ENCODE peak calls at places on chromosomes 3 and 15, in six cellular contexts. One of them, this sample, is unnamed.

GRCh38 chr15:94056314-94056713 is 175.0 kb upstream of the MCTP2 start:
- DNase-seq in psoas muscle: no peak
- DNase-seq in osteoblast: no peak
- DNase-seq in transverse colon: no peak
- DNase-seq in mammary epithelial cell: peak
- DNase-seq in effector memory CD4-positive, alpha-beta T cell: no peak
- DNase-seq in this sample: no peak

GRCh38 chr3:66754613-66755012 is 243.5 kb upstream of the KBTBD8 start:
- DNase-seq in psoas muscle: no peak
- DNase-seq in osteoblast: no peak
- DNase-seq in transverse colon: no peak
- DNase-seq in mammary epithelial cell: no peak
- DNase-seq in effector memory CD4-positive, alpha-beta T cell: no peak
- DNase-seq in this sample: no peak

GRCh38 chr3:4166540-4166939 is 136.6 kb upstream of the SETMAR start:
- DNase-seq in psoas muscle: no peak
- DNase-seq in osteoblast: no peak
- DNase-seq in transverse colon: no peak
- DNase-seq in mammary epithelial cell: no peak
- DNase-seq in effector memory CD4-positive, alpha-beta T cell: no peak
- DNase-seq in this sample: no peak

GRCh38 chr15:29122506-29122905 is 147.1 kb downstream of the NSMCE3 start:
- DNase-seq in psoas muscle: peak
- DNase-seq in osteoblast: no peak
- DNase-seq in transverse colon: no peak
- DNase-seq in mammary epithelial cell: no peak
- DNase-seq in effector memory CD4-positive, alpha-beta T cell: no peak
- DNase-seq in this sample: no peak

GRCh38 chr15:52657338-52657737 is 21.9 kb downstream of the ATOSA start:
- DNase-seq in psoas muscle: no peak
- DNase-seq in osteoblast: peak
- DNase-seq in transverse colon: no peak
- DNase-seq in mammary epithelial cell: peak
- DNase-seq in effector memory CD4-positive, alpha-beta T cell: no peak
- DNase-seq in this sample: no peak

GRCh38 chr3:60399295-60399694 is 852.0 kb downstream of the FHIT start:
- DNase-seq in psoas muscle: no peak
- DNase-seq in osteoblast: no peak
- DNase-seq in transverse colon: no peak
- DNase-seq in mammary epithelial cell: no peak
- DNase-seq in effector memory CD4-positive, alpha-beta T cell: no peak
- DNase-seq in this sample: no peak

GRCh38 chr3:149879872-149880271 is 66.9 kb downstream of the RNF13 start:
- DNase-seq in psoas muscle: peak
- DNase-seq in osteoblast: no peak
- DNase-seq in transverse colon: peak
- DNase-seq in mammary epithelial cell: peak
- DNase-seq in effector memory CD4-positive, alpha-beta T cell: no peak
- DNase-seq in this sample: peak

GRCh38 chr15:48616216-48616615 is 29.3 kb downstream of the FBN1 start:
- DNase-seq in psoas muscle: no peak
- DNase-seq in osteoblast: no peak
- DNase-seq in transverse colon: no peak
- DNase-seq in mammary epithelial cell: no peak
- DNase-seq in effector memory CD4-positive, alpha-beta T cell: no peak
- DNase-seq in this sample: no peak

GRCh38 chr15:92807971-92808571 is 92.1 kb upstream of the CHD2 start:
- DNase-seq in psoas muscle: no peak
- DNase-seq in osteoblast: peak
- DNase-seq in transverse colon: peak
- DNase-seq in mammary epithelial cell: peak
- DNase-seq in effector memory CD4-positive, alpha-beta T cell: no peak
- DNase-seq in this sample: peak

GRCh38 chr3:189576486-189576885 is 54.7 kb upstream of the TP63 start:
- DNase-seq in psoas muscle: no peak
- DNase-seq in osteoblast: no peak
- DNase-seq in transverse colon: no peak
- DNase-seq in mammary epithelial cell: no peak
- DNase-seq in effector memory CD4-positive, alpha-beta T cell: no peak
- DNase-seq in this sample: no peak

GRCh38 chr3:28786446-28786845 is 437.8 kb upstream of the AZI2 start:
- DNase-seq in psoas muscle: no peak
- DNase-seq in osteoblast: no peak
- DNase-seq in transverse colon: no peak
- DNase-seq in mammary epithelial cell: no peak
- DNase-seq in effector memory CD4-positive, alpha-beta T cell: no peak
- DNase-seq in this sample: no peak

GRCh38 chr15:55627730-55628368 is 39.7 kb upstream of the PYGO1 start:
- DNase-seq in psoas muscle: peak
- DNase-seq in osteoblast: peak
- DNase-seq in transverse colon: no peak
- DNase-seq in mammary epithelial cell: peak
- DNase-seq in effector memory CD4-positive, alpha-beta T cell: no peak
- DNase-seq in this sample: peak

GRCh38 chr15:64878708-64879107 is 33.0 kb upstream of the ANKDD1A start:
- DNase-seq in psoas muscle: no peak
- DNase-seq in osteoblast: no peak
- DNase-seq in transverse colon: peak
- DNase-seq in mammary epithelial cell: no peak
- DNase-seq in effector memory CD4-positive, alpha-beta T cell: no peak
- DNase-seq in this sample: no peak

GRCh38 chr3:29453278-29453961 is 172.5 kb downstream of the RBMS3 start:
- DNase-seq in psoas muscle: peak
- DNase-seq in osteoblast: no peak
- DNase-seq in transverse colon: peak
- DNase-seq in mammary epithelial cell: peak
- DNase-seq in effector memory CD4-positive, alpha-beta T cell: no peak
- DNase-seq in this sample: no peak

GRCh38 chr3:141478139-141478538 is 8.7 kb upstream of the RASA2 start:
- DNase-seq in psoas muscle: no peak
- DNase-seq in osteoblast: no peak
- DNase-seq in transverse colon: no peak
- DNase-seq in mammary epithelial cell: no peak
- DNase-seq in effector memory CD4-positive, alpha-beta T cell: no peak
- DNase-seq in this sample: no peak

GRCh38 chr3:16658004-16658932 is 53.0 kb upstream of the DAZL start:
- DNase-seq in psoas muscle: no peak
- DNase-seq in osteoblast: no peak
- DNase-seq in transverse colon: no peak
- DNase-seq in mammary epithelial cell: no peak
- DNase-seq in effector memory CD4-positive, alpha-beta T cell: no peak
- DNase-seq in this sample: no peak

GRCh38 chr3:66386011-66386924 is 114.6 kb downstream of the LRIG1 start:
- DNase-seq in psoas muscle: no peak
- DNase-seq in osteoblast: no peak
- DNase-seq in transverse colon: no peak
- DNase-seq in mammary epithelial cell: no peak
- DNase-seq in effector memory CD4-positive, alpha-beta T cell: no peak
- DNase-seq in this sample: no peak

GRCh38 chr15:79243723-79244122 is 38.8 kb upstream of the ANKRD34C start:
- DNase-seq in psoas muscle: no peak
- DNase-seq in osteoblast: no peak
- DNase-seq in transverse colon: no peak
- DNase-seq in mammary epithelial cell: no peak
- DNase-seq in effector memory CD4-positive, alpha-beta T cell: no peak
- DNase-seq in this sample: no peak

GRCh38 chr3:188296761-188297689 is 143.1 kb downstream of the LPP start:
- DNase-seq in psoas muscle: no peak
- DNase-seq in osteoblast: peak
- DNase-seq in transverse colon: peak
- DNase-seq in mammary epithelial cell: peak
- DNase-seq in effector memory CD4-positive, alpha-beta T cell: no peak
- DNase-seq in this sample: no peak

GRCh38 chr15:98776607-98777281 is 128.4 kb downstream of the IGF1R start:
- DNase-seq in psoas muscle: peak
- DNase-seq in osteoblast: no peak
- DNase-seq in transverse colon: no peak
- DNase-seq in mammary epithelial cell: peak
- DNase-seq in effector memory CD4-positive, alpha-beta T cell: no peak
- DNase-seq in this sample: no peak

GRCh38 chr15:80480909-80481308 is 76.7 kb downstream of the ARNT2 start:
- DNase-seq in psoas muscle: peak
- DNase-seq in osteoblast: peak
- DNase-seq in transverse colon: peak
- DNase-seq in mammary epithelial cell: peak
- DNase-seq in effector memory CD4-positive, alpha-beta T cell: no peak
- DNase-seq in this sample: peak

GRCh38 chr15:79171320-79172031 is 80.9 kb upstream of the RASGRF1 start:
- DNase-seq in psoas muscle: no peak
- DNase-seq in osteoblast: no peak
- DNase-seq in transverse colon: no peak
- DNase-seq in mammary epithelial cell: no peak
- DNase-seq in effector memory CD4-positive, alpha-beta T cell: no peak
- DNase-seq in this sample: peak

GRCh38 chr3:56747150-56747549 is 54.6 kb downstream of the ARHGEF3 start:
- DNase-seq in psoas muscle: no peak
- DNase-seq in osteoblast: no peak
- DNase-seq in transverse colon: no peak
- DNase-seq in mammary epithelial cell: no peak
- DNase-seq in effector memory CD4-positive, alpha-beta T cell: no peak
- DNase-seq in this sample: no peak

GRCh38 chr15:29050870-29051269 is 165.1 kb downstream of the APBA2 start:
- DNase-seq in psoas muscle: no peak
- DNase-seq in osteoblast: no peak
- DNase-seq in transverse colon: no peak
- DNase-seq in mammary epithelial cell: no peak
- DNase-seq in effector memory CD4-positive, alpha-beta T cell: no peak
- DNase-seq in this sample: no peak

DNA sequence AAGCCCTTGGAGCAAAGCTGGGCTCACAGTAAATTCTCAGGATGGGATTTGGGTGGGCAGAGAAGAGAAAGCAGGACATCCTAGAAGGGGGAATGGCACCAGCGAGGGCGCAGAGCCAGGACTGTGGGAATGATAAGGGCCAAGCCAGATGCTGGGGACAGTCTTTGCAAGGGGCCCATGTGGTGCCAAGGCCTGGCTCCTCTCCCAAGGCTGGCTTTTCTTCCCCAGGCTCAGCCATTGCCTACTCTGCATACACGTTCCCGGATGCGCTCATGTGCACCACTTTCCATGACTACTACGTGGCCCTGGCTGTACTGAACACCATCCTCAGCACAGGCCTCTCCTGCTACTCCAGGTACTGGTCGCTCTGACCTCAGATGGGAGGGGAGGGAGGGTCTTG is 24.7 kb upstream of the KIF23 start:
- DNase-seq in psoas muscle: no peak
- DNase-seq in osteoblast: no peak
- DNase-seq in transverse colon: no peak
- DNase-seq in mammary epithelial cell: no peak
- DNase-seq in effector memory CD4-positive, alpha-beta T cell: no peak
- DNase-seq in this sample: no peak
- H3K27ac ChIP-seq in psoas muscle: no peak
- H3K27ac ChIP-seq in osteoblast: no peak
- H3K27ac ChIP-seq in transverse colon: no peak
- H3K27ac ChIP-seq in mammary epithelial cell: no peak
- H3K27ac ChIP-seq in effector memory CD4-positive, alpha-beta T cell: no peak
- H3K27ac ChIP-seq in this sample: no peak

DNA sequence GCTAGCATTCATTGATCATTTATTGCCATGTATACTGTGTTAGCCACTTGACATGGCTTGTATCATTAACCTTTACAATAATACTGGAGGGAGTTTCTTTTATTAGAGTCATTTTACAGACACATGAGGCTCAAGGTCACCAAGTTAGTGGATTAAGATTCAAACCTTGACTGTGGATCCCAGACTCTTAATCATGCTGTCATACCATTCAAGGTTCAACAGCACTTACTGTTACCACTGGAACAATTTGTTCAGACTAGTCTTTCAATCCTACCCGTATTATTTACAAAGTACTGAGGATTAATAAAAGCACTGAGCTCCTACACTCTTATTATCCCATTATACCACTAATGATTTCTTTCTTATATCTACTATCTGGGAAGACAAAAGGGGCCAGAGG is 1.2 kb downstream of the COX17 start:
- DNase-seq in psoas muscle: no peak
- DNase-seq in osteoblast: no peak
- DNase-seq in transverse colon: no peak
- DNase-seq in mammary epithelial cell: no peak
- DNase-seq in effector memory CD4-positive, alpha-beta T cell: no peak
- DNase-seq in this sample: no peak
- H3K27ac ChIP-seq in psoas muscle: peak
- H3K27ac ChIP-seq in osteoblast: peak
- H3K27ac ChIP-seq in transverse colon: peak
- H3K27ac ChIP-seq in mammary epithelial cell: peak
- H3K27ac ChIP-seq in effector memory CD4-positive, alpha-beta T cell: peak
- H3K27ac ChIP-seq in this sample: peak

DNA sequence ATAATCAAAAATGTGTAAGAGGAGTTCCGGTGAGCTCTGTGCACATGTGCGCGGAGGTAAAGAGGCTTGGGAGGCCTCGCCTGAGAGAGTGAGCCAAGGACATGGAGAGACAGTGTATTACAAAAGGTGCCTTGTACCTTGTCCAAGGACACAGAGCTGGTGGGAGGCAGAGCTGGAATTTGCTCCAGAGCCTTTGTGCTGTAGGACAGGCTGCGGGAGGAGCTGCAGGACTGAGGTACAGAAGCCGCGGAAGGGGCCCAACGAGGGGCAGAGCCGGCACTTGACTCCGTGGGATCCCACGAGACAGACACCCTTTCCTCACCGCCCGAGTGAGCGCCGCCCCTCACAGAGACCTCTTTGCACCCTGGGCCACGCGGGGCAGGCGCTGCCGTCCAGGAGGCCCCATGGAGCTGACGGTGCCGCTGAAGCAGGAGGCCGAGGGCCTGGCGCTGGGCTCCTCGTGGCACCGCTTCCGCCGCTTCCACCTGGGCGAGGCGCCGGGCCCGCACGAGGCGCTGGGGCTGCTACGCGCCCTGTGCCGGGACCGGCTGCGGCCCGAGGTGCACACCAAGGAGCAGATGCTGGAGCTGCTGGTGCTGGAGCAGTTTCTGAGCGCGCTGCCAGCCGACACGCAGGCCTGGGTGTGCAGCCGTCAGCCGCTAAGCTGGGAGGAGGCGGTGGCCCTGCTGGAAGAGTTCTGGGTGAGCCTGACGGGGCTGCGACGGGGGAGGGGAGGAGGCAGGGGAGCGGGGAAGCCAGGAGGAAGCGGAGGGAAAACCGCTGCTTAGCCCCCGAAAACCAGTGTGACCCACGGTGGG is 68.7 kb downstream of the SLTM start:
- DNase-seq in psoas muscle: peak
- DNase-seq in osteoblast: no peak
- DNase-seq in transverse colon: no peak
- DNase-seq in mammary epithelial cell: no peak
- DNase-seq in effector memory CD4-positive, alpha-beta T cell: no peak
- DNase-seq in this sample: no peak
- H3K27ac ChIP-seq in psoas muscle: no peak
- H3K27ac ChIP-seq in osteoblast: no peak
- H3K27ac ChIP-seq in transverse colon: no peak
- H3K27ac ChIP-seq in mammary epithelial cell: no peak
- H3K27ac ChIP-seq in effector memory CD4-positive, alpha-beta T cell: no peak
- H3K27ac ChIP-seq in this sample: peak

DNA sequence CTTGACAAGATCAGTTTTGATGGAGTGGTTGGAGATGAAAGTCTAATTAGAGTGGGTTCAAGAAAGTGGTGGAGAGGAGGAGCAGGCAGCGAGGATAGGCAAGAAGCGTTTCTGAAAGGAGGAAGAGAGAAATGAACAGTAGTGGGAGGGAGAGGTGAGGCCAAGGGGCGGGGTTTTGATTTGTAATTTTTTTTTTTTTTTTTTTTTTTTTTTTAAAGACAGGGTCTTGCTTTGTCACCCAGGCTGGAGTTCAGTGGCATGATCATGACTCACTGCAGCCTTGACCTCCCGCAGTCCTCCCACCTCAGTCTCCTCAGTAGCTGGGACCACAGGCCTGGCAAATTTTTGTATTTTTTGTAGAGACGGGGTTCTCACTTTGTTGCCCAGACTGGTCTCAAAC is 36.6 kb downstream of the MRAS start:
- DNase-seq in psoas muscle: no peak
- DNase-seq in osteoblast: no peak
- DNase-seq in transverse colon: no peak
- DNase-seq in mammary epithelial cell: no peak
- DNase-seq in effector memory CD4-positive, alpha-beta T cell: no peak
- DNase-seq in this sample: no peak
- H3K27ac ChIP-seq in psoas muscle: no peak
- H3K27ac ChIP-seq in osteoblast: no peak
- H3K27ac ChIP-seq in transverse colon: no peak
- H3K27ac ChIP-seq in mammary epithelial cell: no peak
- H3K27ac ChIP-seq in effector memory CD4-positive, alpha-beta T cell: no peak
- H3K27ac ChIP-seq in this sample: no peak